ENCODE peak calls at places on chromosomes 5 and 9, in eight cellular contexts. Z is NCI-H345; X is Peyer's patch; C is right cardiac atrium; H is NCI-H2029; O is activated T-cell treated with anti-CD3 and anti-CD28 coated beads, Interleukin-2, amount 50 U/mL, for 72 hours; J is G401; B is epithelial cell of esophagus. S is an unnamed sample.

GRCh38 chr9:128005938-128006337 is 25.1 kb upstream of the EEIG1 start:
- DNase-seq in J (no peak), B (no peak), H (peak), X (no peak), O (no peak), C (peak), Z (no peak), S (no peak)

GRCh38 chr9:74735761-74736160 is 152.0 kb downstream of the TRPM6 start:
- DNase-seq in O (no peak), X (no peak), Z (no peak), C (no peak), J (no peak), H (no peak), B (no peak), S (no peak)

GRCh38 chr5:142032747-142033631 is 20.2 kb upstream of the GNPDA1 start:
- DNase-seq in J (no peak), H (peak), Z (no peak), B (no peak), O (no peak), X (no peak), C (no peak), S (no peak)

GRCh38 chr5:57551974-57552537 is 69.4 kb upstream of the ACTBL2 start:
- DNase-seq in J (no peak), X (no peak), H (no peak), Z (no peak), B (no peak), O (no peak), C (no peak), S (no peak)

GRCh38 chr5:43940562-43940961 is 337.6 kb downstream of the NNT start:
- DNase-seq in B (no peak), Z (no peak), J (no peak), C (no peak), H (no peak), X (no peak), O (no peak), S (no peak)

GRCh38 chr9:33140406-33141360 is 26.5 kb downstream of the B4GALT1 start:
- DNase-seq in J (no peak), H (no peak), B (no peak), X (no peak), O (no peak), Z (no peak), C (no peak), S (no peak)

GRCh38 chr9:532707-533106 is 308.8 kb upstream of the DMRT1 start:
- DNase-seq in X (no peak), Z (peak), H (no peak), B (no peak), C (peak), O (no peak), J (no peak), S (no peak)

GRCh38 chr5:35247645-35248034 is 17.4 kb upstream of the PRLR start:
- DNase-seq in Z (no peak), J (peak), H (no peak), B (peak), C (no peak), O (no peak), X (no peak), S (no peak)

GRCh38 chr9:94656190-94656589 is 16.9 kb upstream of the FBP1 start:
- DNase-seq in J (peak), X (no peak), B (no peak), O (peak), C (no peak), H (no peak), Z (no peak), S (no peak)

GRCh38 chr5:43675357-43675756 is 72.4 kb downstream of the NNT start:
- DNase-seq in H (no peak), B (no peak), Z (no peak), X (no peak), O (no peak), J (no peak), C (no peak), S (no peak)

GRCh38 chr5:14627270-14627669 is 37.2 kb upstream of the OTULIN start:
- DNase-seq in C (no peak), X (no peak), H (no peak), O (no peak), Z (no peak), J (no peak), B (peak), S (no peak)

GRCh38 chr5:159877087-159877486 is 39.2 kb upstream of the ADRA1B start:
- DNase-seq in C (peak), Z (no peak), B (no peak), X (no peak), O (no peak), H (no peak), J (no peak), S (no peak)

GRCh38 chr5:75660678-75661465 is 49.6 kb downstream of the ANKDD1B start:
- DNase-seq in H (no peak), C (no peak), Z (no peak), O (no peak), B (no peak), X (no peak), J (no peak), S (no peak)

GRCh38 chr9:21852751-21853150 is 50.3 kb downstream of the MTAP start:
- DNase-seq in Z (no peak), J (no peak), H (no peak), B (no peak), X (no peak), O (no peak), C (no peak), S (no peak)

GRCh38 chr5:4868140-4868735 is 271.9 kb upstream of the ADAMTS16 start:
- DNase-seq in Z (peak), H (peak), O (peak), B (peak), J (peak), C (peak), X (no peak), S (peak)

GRCh38 chr5:79666758-79667157 is 22.9 kb upstream of the CMYA5 start:
- DNase-seq in H (no peak), Z (no peak), O (no peak), C (no peak), B (no peak), J (peak), X (no peak), S (no peak)

GRCh38 chr5:128773378-128773777 is 191.9 kb upstream of the SLC27A6 start:
- DNase-seq in O (no peak), J (no peak), H (no peak), X (no peak), C (no peak), Z (no peak), B (no peak), S (no peak)

GRCh38 chr9:95980262-95981125 is 105.0 kb downstream of the ERCC6L2 start:
- DNase-seq in C (no peak), H (no peak), B (peak), Z (no peak), O (no peak), J (no peak), X (no peak), S (no peak)

GRCh38 chr9:4994166-4994890 is 9.3 kb downstream of the JAK2 start:
- DNase-seq in O (no peak), C (no peak), H (peak), J (no peak), X (no peak), Z (peak), B (no peak), S (no peak)

GRCh38 chr9:69253057-69253456 is 72.0 kb upstream of the ENTREP1 start:
- DNase-seq in C (no peak), X (no peak), Z (no peak), J (no peak), O (no peak), B (peak), H (no peak), S (no peak)

GRCh38 chr5:17123785-17124184 is 93.6 kb upstream of the BASP1 start:
- DNase-seq in J (no peak), B (no peak), H (no peak), C (no peak), X (no peak), O (no peak), Z (no peak), S (no peak)

GRCh38 chr5:180639743-180640300 is 9.6 kb downstream of the FLT4 start:
- DNase-seq in Z (no peak), C (no peak), X (peak), O (no peak), J (no peak), H (no peak), B (no peak), S (no peak)

GRCh38 chr9:116471093-116471906 is 215.8 kb upstream of the TRIM32 start:
- DNase-seq in O (no peak), H (no peak), B (no peak), C (peak), Z (peak), J (no peak), X (no peak), S (no peak)

GRCh38 chr5:69099302-69099701 is 5.5 kb downstream of the SLC30A5 start:
- DNase-seq in C (no peak), Z (no peak), B (no peak), X (no peak), J (no peak), O (no peak), H (no peak), S (no peak)

GRCh38 chr9:21831841-21832509 is 29.5 kb downstream of the MTAP start:
- DNase-seq in J (no peak), O (peak), Z (no peak), X (no peak), C (no peak), H (no peak), B (peak), S (no peak)

GRCh38 chr9:115522928-115523327 is 405.0 kb upstream of the TNC start:
- DNase-seq in C (no peak), Z (no peak), O (no peak), B (peak), H (no peak), J (no peak), X (no peak), S (no peak)

GRCh38 chr5:159208508-159209437 is 580 bp downstream of the RNF145 start:
- DNase-seq in C (peak), Z (peak), X (peak), J (peak), O (peak), H (no peak), B (no peak), S (peak)

GRCh38 chr5:116763987-116764866 is 189.6 kb upstream of the SEMA6A start:
- DNase-seq in J (no peak), B (peak), X (no peak), C (no peak), O (no peak), H (no peak), Z (no peak), S (no peak)

GRCh38 chr5:173859315-173860038 is 28.7 kb upstream of the CPEB4 start:
- DNase-seq in Z (no peak), J (no peak), B (peak), H (no peak), X (no peak), O (no peak), C (no peak), S (no peak)

GRCh38 chr5:132260714-132261615 is 3.5 kb downstream of the PDLIM4 start:
- DNase-seq in H (no peak), O (peak), B (peak), J (no peak), Z (no peak), C (peak), X (peak), S (no peak)

GRCh38 chr9:136136127-136136445 is 17.4 kb upstream of the TMEM250 start:
- DNase-seq in J (no peak), O (no peak), X (no peak), Z (no peak), H (no peak), B (no peak), C (no peak), S (no peak)

GRCh38 chr5:37637165-37637845 is 202.5 kb downstream of the GDNF start:
- DNase-seq in Z (no peak), B (peak), H (no peak), X (no peak), C (no peak), O (no peak), J (no peak), S (no peak)

GRCh38 chr5:171688696-171689495 is 96.7 kb upstream of the SMIM23 start:
- DNase-seq in H (peak), Z (no peak), O (no peak), J (no peak), X (no peak), B (no peak), C (peak), S (no peak)

GRCh38 chr5:81969226-81969625 is 2.6 kb upstream of the ATG10 start:
- DNase-seq in O (no peak), X (no peak), J (no peak), H (no peak), Z (no peak), C (no peak), B (no peak), S (no peak)

GRCh38 chr5:50694027-50694590 is 27.7 kb downstream of the PARP8 start:
- DNase-seq in Z (no peak), H (no peak), X (no peak), J (no peak), B (peak), C (no peak), O (no peak), S (no peak)

GRCh38 chr5:127934791-127935256 is 148.7 kb upstream of the SLC12A2 start:
- DNase-seq in J (no peak), B (peak), H (peak), C (no peak), X (no peak), O (no peak), Z (peak), S (no peak)